ENCODE peak calls at places on chromosomes 6 and 20, in seven cellular contexts. P, C, Y, Q, O, L and T are unnamed samples.

GRCh38 chr20:20338133-20338730 is 29.7 kb upstream of the INSM1 start:
- DNase-seq in P (no peak), C (no peak), Y (no peak), Q (no peak), O (no peak), L (no peak), T (no peak)

GRCh38 chr6:111238464-111239119 is 151.3 kb downstream of the SLC16A10 start:
- DNase-seq in P (peak; percentile 64), C (no peak), Y (no peak), Q (no peak), O (no peak), L (no peak), T (no peak)

GRCh38 chr6:159174263-159174974 is 5.2 kb downstream of the FNDC1 start:
- DNase-seq in P (peak; percentile 63), C (peak; percentile 76), Y (peak; percentile 53), Q (peak; percentile 56), O (peak; percentile 78), L (peak; percentile 37), T (peak; percentile 83)

GRCh38 chr20:10636326-10636818 is 37.4 kb downstream of the JAG1 start:
- DNase-seq in P (peak; percentile 64), C (no peak), Y (no peak), Q (peak; percentile 34), O (no peak), L (no peak), T (no peak)

GRCh38 chr20:41632896-41633295 is 14.7 kb upstream of the CHD6 start:
- DNase-seq in P (peak; percentile 52), C (no peak), Y (no peak), Q (no peak), O (no peak), L (no peak), T (no peak)

GRCh38 chr6:1940381-1940780 is 305.0 kb downstream of the GMDS start:
- DNase-seq in P (no peak), C (no peak), Y (no peak), Q (no peak), O (no peak), L (no peak), T (no peak)

GRCh38 chr6:4778086-4778485 is 1.9 kb downstream of the CDYL start:
- DNase-seq in P (no peak), C (no peak), Y (no peak), Q (no peak), O (no peak), L (no peak), T (no peak)

GRCh38 chr6:118982256-118982911 is 47.4 kb upstream of the MCM9 start:
- DNase-seq in P (no peak), C (no peak), Y (no peak), Q (no peak), O (no peak), L (no peak), T (no peak)

GRCh38 chr20:22402990-22403859 is 181.1 kb downstream of the FOXA2 start:
- DNase-seq in P (no peak), C (no peak), Y (no peak), Q (no peak), O (peak; percentile 7), L (no peak), T (no peak)

GRCh38 chr20:22404609-22405170 is 179.7 kb downstream of the FOXA2 start:
- DNase-seq in P (no peak), C (no peak), Y (no peak), Q (no peak), O (no peak), L (no peak), T (no peak)

GRCh38 chr20:22402550-22402949 is 181.8 kb downstream of the FOXA2 start:
- DNase-seq in P (no peak), C (no peak), Y (no peak), Q (no peak), O (no peak), L (no peak), T (no peak)

GRCh38 chr20:22407237-22408193 is 176.9 kb downstream of the FOXA2 start:
- DNase-seq in P (no peak), C (no peak), Y (no peak), Q (no peak), O (no peak), L (no peak), T (no peak)

DNA sequence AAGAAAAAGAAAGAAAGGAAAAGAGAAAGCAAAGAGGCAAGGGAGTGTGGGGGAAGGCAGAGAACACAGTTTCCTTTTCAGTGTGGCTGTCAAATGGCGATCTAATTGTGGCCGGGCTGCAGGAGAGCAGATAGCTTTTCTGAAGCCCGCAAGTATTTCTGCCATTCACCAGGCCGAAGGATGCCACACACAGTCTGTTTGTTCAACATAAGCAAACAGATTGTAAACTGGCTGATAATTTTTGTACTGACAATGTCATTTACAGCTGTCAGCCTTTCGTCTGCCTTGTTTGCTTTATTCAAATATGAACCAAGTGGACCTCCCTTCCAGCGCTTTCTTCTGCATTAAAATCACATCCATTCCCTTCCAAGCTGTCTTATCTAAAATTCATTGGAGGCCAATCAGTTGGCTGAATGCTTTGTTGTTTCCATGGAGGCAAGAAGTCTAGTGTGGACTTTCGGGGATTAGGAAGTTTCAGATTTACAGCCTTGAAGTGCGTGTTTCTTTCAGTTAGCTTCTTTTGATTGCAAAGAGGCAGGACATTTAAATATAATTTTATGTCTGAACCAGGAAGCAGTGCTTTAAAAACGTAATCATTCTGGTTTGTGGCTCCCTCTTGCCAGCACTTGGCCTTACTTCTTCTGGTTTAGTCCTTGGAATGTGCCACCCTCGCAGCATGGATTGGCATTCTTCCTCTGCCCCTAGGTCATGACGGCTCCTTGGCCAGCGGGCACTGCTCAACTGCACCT is 180.3 kb downstream of the FOXA2 start:
- DNase-seq in P (no peak), C (no peak), Y (no peak), Q (no peak), O (peak; percentile 5), L (no peak), T (peak; percentile 25)
- H3K27ac ChIP-seq in P (no peak overlapping the region), C (no peak overlapping the region), Y (no peak overlapping the region), Q (no peak overlapping the region), O (no peak overlapping the region), L (no peak overlapping the region), T (no peak overlapping the region)

GRCh38 chr6:148398686-148399085 is 56.0 kb downstream of the SASH1 start:
- DNase-seq in P (no peak), C (no peak), Y (no peak), Q (no peak), O (no peak), L (no peak), T (no peak)
- H3K27ac ChIP-seq in P (no peak overlapping the region), C (no peak overlapping the region), Y (no peak overlapping the region), Q (peak overlapping the region; percentile 49), O (no peak overlapping the region), L (no peak overlapping the region), T (peak overlapping the region; percentile 39)

DNA sequence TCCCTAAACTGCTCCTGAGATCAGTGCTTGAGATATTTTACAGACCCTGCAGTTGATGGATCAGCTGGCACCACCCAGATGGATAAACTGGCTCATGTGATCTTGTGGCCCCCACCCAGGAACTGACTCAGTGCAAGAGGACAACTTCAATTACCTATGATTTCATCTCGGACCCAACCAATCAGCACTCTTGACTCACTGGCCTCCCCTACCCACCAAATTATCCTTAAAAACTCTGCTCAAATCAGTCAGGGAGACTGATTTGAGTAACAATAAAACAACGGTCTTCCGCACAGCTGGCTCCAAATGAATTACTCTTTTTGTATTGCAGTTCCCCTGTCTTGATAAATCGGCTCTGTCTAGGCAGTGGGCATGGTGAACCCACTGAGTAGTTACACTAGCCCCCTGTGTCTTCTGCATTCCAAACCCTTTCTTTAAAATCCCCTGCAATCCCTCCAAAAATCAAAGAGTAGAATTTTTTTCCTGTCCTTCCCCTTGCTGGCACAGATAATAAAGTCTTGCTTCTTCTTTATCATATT is 48.2 kb downstream of the OR2B6 start:
- DNase-seq in P (no peak), C (no peak), Y (no peak), Q (no peak), O (no peak), L (no peak), T (no peak)
- H3K27ac ChIP-seq in P (no peak overlapping the region), C (no peak overlapping the region), Y (no peak overlapping the region), Q (no peak overlapping the region), O (no peak overlapping the region), L (no peak overlapping the region), T (no peak overlapping the region)

GRCh38 chr6:137095093-137095492 is 50.3 kb upstream of the IL20RA start:
- DNase-seq in P (no peak), C (no peak), Y (no peak), Q (no peak), O (no peak), L (no peak), T (no peak)
- H3K27ac ChIP-seq in P (no peak overlapping the region), C (no peak overlapping the region), Y (no peak overlapping the region), Q (no peak overlapping the region), O (no peak overlapping the region), L (no peak overlapping the region), T (no peak overlapping the region)

DNA sequence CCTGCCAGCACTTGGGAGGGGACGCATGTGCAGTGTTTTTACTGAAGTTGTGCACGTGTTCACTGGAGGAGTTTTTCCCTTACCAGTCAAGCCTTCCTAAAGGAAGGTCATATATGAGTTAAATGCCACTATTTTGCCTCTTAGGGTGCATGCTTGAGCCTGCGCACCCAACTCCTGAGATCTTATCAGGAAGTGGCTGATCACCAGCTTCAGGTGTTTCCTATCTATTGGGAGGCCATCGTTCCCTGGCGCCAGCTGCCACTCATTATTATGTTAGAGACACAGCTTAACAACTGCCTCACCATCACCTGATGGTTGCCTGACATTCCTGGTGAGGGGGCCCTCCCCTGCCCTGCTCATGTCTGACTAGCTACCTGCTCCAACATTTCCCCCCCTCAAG is 8.5 kb downstream of the ERVFRD-1 start:
- DNase-seq in P (no peak), C (no peak), Y (no peak), Q (no peak), O (no peak), L (no peak), T (no peak)
- H3K27ac ChIP-seq in P (no peak overlapping the region), C (no peak overlapping the region), Y (no peak overlapping the region), Q (no peak overlapping the region), O (no peak overlapping the region), L (no peak overlapping the region), T (no peak overlapping the region)

GRCh38 chr20:51545515-51545914 is 3.0 kb upstream of the NFATC2 start:
- DNase-seq in P (no peak), C (no peak), Y (no peak), Q (no peak), O (no peak), L (no peak), T (no peak)

GRCh38 chr20:51540585-51540984 is 1.9 kb downstream of the NFATC2 start:
- DNase-seq in P (no peak), C (no peak), Y (no peak), Q (no peak), O (no peak), L (no peak), T (no peak)

GRCh38 chr20:51541189-51542032 is 1.1 kb downstream of the NFATC2 start:
- DNase-seq in P (peak; percentile 22), C (peak; percentile 92), Y (peak; percentile 83), Q (peak; percentile 92), O (peak; percentile 95), L (no peak), T (peak; percentile 91)

GRCh38 chr20:51542033-51542893 is at the start of gene NFATC2:
- DNase-seq in P (no peak), C (peak; percentile 62), Y (peak; percentile 51), Q (peak; percentile 51), O (peak; percentile 80), L (no peak), T (peak; percentile 38)

GRCh38 chr20:51542894-51543788 is 622 bp upstream of the NFATC2 start:
- DNase-seq in P (no peak), C (no peak), Y (no peak), Q (no peak), O (no peak), L (no peak), T (peak; percentile 33)
- H3K27ac ChIP-seq in P (no peak overlapping the region), C (no peak overlapping the region), Y (peak overlapping the region; percentile 53), Q (peak overlapping the region; percentile 45), O (peak overlapping the region; percentile 87), L (no peak overlapping the region), T (no peak overlapping the region)